ENCODE peak calls at places on chromosomes 2 and 18, in six cellular contexts. K, V, L, S, P and R are unnamed samples.
A peak's percentile ranks its signal among the peaks of the same experiment; 100 is the strongest.

GRCh38 chr18:50726960-50727589 is 92.7 kb downstream of the MRO start:
- DNase-seq in P (no peak), S (no peak), V (no peak), K (no peak), L (no peak), R (no peak)

GRCh38 chr2:29480423-29480822 is 365.2 kb downstream of the CLIP4 start:
- DNase-seq in V (no peak), S (no peak), P (no peak), K (no peak), L (no peak), R (no peak)

GRCh38 chr2:36397040-36397616 is 41.5 kb downstream of the CRIM1 start:
- DNase-seq in K (no peak), L (no peak), P (no peak), S (no peak), V (no peak), R (no peak)

GRCh38 chr2:171985076-171985475 is 14.7 kb upstream of the METAP1D start:
- DNase-seq in V (no peak), P (no peak), K (no peak), S (no peak), L (no peak), R (peak; percentile 19)

GRCh38 chr18:75250471-75250821 is 39.8 kb downstream of the TSHZ1 start:
- DNase-seq in P (no peak), L (peak; percentile 59), K (peak; percentile 82), S (no peak), V (no peak), R (no peak)

GRCh38 chr18:56709463-56709862 is 58.3 kb downstream of the WDR7 start:
- DNase-seq in V (no peak), K (no peak), L (no peak), S (no peak), P (peak; percentile 66), R (peak; percentile 44)

GRCh38 chr2:9126540-9126939 is 80.1 kb upstream of the ASAP2 start:
- DNase-seq in L (no peak), S (no peak), V (no peak), P (no peak), K (no peak), R (no peak)

GRCh38 chr2:126643431-126643830 is 12.5 kb upstream of the GYPC start:
- DNase-seq in V (no peak), K (no peak), S (no peak), P (no peak), L (no peak), R (no peak)

GRCh38 chr2:47777268-47777972 is 5.5 kb upstream of the MSH6 start:
- DNase-seq in L (no peak), P (no peak), S (peak; percentile 63), V (no peak), K (no peak), R (no peak)

GRCh38 chr18:36871801-36872200 is 42.9 kb downstream of the KIAA1328 start:
- DNase-seq in P (no peak), K (no peak), L (no peak), S (no peak), V (no peak), R (no peak)

GRCh38 chr2:146312899-146313298 is 1531.9 kb upstream of the ACVR2A start:
- DNase-seq in L (no peak), P (peak; percentile 37), K (no peak), S (no peak), V (no peak), R (no peak)

GRCh38 chr2:27125104-27125503 is 1.5 kb downstream of the ABHD1 start:
- DNase-seq in V (no peak), K (no peak), L (no peak), S (no peak), P (no peak), R (no peak)

GRCh38 chr2:144407262-144407661 is 112.7 kb downstream of the ZEB2 start:
- DNase-seq in K (no peak), L (no peak), S (no peak), V (no peak), P (no peak), R (no peak)

GRCh38 chr2:142596334-142597088 is 281.0 kb upstream of the KYNU start:
- DNase-seq in K (no peak), P (peak; percentile 9), S (no peak), L (no peak), V (no peak), R (peak; percentile 27)

GRCh38 chr18:23828426-23828825 is 139.2 kb downstream of the LAMA3 start:
- DNase-seq in K (no peak), S (no peak), V (no peak), P (peak; percentile 64), L (no peak), R (no peak)

GRCh38 chr2:120820885-120821279 is 85.2 kb downstream of the GLI2 start:
- DNase-seq in V (peak; percentile 63), L (no peak), K (no peak), P (peak; percentile 84), S (no peak), R (peak; percentile 40)

GRCh38 chr2:174527959-174528358 is 41.1 kb upstream of the GPR155 start:
- DNase-seq in P (no peak), S (no peak), K (no peak), L (no peak), V (no peak), R (no peak)

GRCh38 chr2:65031341-65032015 is 24.7 kb upstream of the CEP68 start:
- DNase-seq in L (no peak), V (no peak), K (no peak), S (no peak), P (no peak), R (no peak)

DNA sequence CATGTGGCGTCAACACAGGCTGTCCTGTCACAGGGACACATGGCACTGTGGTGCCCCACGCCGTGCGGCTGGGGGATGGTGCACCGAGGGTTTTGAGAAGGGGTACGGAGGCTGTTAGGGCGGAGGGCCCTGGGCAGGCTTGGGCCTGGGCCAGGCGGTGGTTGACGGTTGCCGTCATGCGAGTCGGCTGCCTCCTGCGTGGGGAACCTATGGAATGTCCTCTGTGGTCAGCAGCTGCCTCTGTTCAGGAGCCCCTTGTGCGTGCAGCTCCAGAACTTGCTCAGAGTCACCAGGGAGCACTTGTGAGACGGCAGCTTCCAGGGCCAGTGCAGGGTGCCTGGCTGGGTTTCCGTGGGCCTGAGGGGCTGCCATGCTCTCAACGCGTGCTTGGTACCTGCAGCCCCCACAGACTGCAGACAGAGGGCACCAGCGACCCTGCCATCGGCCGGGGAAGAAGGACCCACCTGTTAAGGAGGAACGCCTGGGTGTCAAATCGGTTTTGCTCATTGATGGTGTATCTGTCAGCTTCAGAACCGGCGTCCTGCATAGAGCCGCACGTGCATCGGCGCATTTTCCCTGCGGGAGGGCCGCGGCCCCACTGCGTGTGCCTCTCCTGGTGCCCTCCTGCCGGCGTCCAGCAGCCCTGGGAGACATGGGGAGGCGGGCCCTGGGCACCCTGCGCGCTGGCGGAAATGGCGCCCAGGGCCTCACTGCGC is 10.0 kb upstream of the D2HGDH start:
- DNase-seq in K (no peak), L (no peak), V (no peak), P (no peak), S (no peak), R (no peak)
- TF ChIP-seq CTCF in K (no peak), L (peak; percentile 10), V (no peak), P (no peak), S (no peak), R (peak; percentile 26)

GRCh38 chr2:25169073-25169470 is 692 bp upstream of the POMC start:
- DNase-seq in P (no peak), L (no peak), S (no peak), K (no peak), V (no peak), R (no peak)
- H3K4me3 ChIP-seq in P (no peak overlapping the region), L (no peak overlapping the region), S (no peak overlapping the region), K (no peak overlapping the region), V (no peak overlapping the region), R (no peak overlapping the region)

DNA sequence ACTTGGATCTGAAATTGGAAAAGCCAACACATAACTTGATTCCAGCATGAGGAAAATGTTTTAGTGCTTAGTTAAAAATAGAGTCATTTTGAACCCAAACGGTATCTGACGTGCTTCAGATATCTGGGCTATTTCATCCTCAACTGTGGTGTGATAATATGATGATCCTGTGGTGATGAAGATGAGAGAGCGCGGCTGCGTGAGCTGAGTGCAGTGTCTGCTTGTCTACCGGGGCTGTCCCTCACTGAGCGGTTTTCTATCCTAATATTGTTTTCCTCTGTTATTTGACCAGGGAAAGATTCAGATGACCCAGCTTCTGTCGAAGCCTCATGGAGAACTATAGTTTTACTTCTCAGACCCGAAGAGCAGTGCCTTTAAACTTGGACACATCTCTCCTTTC is 5.8 kb downstream of the TWIST2 start:
- DNase-seq in L (no peak), K (no peak), V (no peak), S (no peak), P (no peak), R (no peak)
- TF ChIP-seq CTCF in L (no peak), K (no peak), V (no peak), S (no peak), P (no peak), R (no peak)

DNA sequence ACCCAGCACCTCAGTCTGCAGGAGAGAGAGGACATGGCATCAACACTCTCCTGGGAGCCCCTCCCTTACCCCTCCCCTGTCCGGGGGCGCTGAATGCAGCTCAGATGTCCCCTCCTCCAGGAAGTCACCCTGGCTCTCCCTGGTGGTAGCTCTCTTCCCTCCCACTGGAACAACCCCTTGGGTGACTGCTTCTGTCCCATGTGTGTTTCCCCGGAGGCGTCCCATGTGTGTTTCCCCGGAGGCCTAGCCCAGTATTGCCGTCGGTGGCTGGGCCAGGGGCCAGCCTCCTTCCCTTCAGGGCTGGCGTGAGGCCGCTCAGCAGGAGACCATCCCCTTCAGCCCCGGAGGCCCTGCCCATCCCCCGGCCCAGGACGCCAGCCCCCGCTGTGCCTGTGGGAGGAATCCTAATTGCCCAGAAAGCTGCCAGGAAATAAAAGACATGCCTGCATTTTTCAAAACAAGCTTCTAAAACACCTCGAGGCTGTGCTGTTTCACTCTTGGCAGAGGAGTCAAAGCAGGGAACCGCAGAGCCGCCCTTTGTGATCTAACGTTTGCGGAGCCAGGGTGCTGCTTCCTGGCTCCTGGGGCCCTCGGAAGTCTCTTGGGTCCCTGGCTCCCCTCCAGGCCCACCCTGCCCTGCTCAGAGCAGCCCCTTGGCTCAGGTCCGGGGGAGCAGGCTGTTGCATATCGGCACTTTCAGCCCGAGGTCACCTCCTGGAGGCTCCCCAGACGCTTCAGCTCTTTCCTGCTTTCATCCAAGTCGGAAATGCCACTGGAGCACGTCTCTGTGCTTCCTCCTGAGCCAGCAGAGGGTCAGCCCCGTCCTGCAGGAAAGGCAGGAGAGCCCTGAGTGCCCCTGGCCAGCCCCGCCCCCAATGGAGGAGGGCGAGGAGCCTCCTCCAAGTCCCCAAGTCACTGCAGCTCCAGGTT is 11.4 kb downstream of the SNED1 start:
- DNase-seq in L (peak; percentile 57), V (peak; percentile 79), P (peak; percentile 70), S (peak; percentile 26), K (peak; percentile 83), R (peak; percentile 41)
- H3K4me3 ChIP-seq in L (no peak overlapping the region), V (peak overlapping the region; percentile 17), P (peak overlapping the region; percentile 34), S (peak overlapping the region; percentile 8), K (peak overlapping the region; percentile 17), R (peak overlapping the region; percentile 26)

GRCh38 chr2:205683991-205684390 is 1.7 kb downstream of the NRP2 start:
- DNase-seq in K (no peak), P (no peak), V (no peak), L (no peak), S (no peak), R (no peak)

GRCh38 chr2:205680903-205681302 is 1.4 kb upstream of the NRP2 start:
- DNase-seq in V (no peak), P (no peak), S (no peak), K (no peak), L (no peak), R (no peak)

GRCh38 chr2:205681836-205682238 is 464 bp upstream of the NRP2 start:
- DNase-seq in K (no peak), V (no peak), P (no peak), S (no peak), L (no peak), R (no peak)

GRCh38 chr2:205683179-205683978 is 1.1 kb downstream of the NRP2 start:
- DNase-seq in L (no peak), K (no peak), P (no peak), V (no peak), S (no peak), R (no peak)

GRCh38 chr2:205682239-205683021 is at the start of gene NRP2:
- DNase-seq in V (peak; percentile 87), P (peak; percentile 82), L (peak; percentile 70), K (peak; percentile 92), S (peak; percentile 91), R (no peak)
- TF ChIP-seq CTCF in V (peak; percentile 13), P (no peak), L (no peak), K (no peak), S (no peak), R (no peak)